ENCODE peak calls at places on chromosomes 11 and 22, in nine cellular contexts. E is ureter; O is foreskin fibroblast; K is kidney tubule cell; P is thoracic aorta; H is cerebellar cortex; L is central memory CD4-positive, alpha-beta T cell; F is breast epithelium; U is T follicular helper cell. M is an unnamed sample.

GRCh38 chr11:17528906-17529813 is 15.1 kb downstream of the USH1C start:
- DNase-seq in O (no peak), F (no peak), K (no peak), P (no peak), H (peak; percentile 18), E (no peak), L (no peak), U (no peak), M (no peak)

GRCh38 chr11:118908931-118909618 is 16.7 kb downstream of the BCL9L start:
- DNase-seq in P (no peak), U (no peak), F (peak; percentile 77), O (peak; percentile 92), E (peak; percentile 87), H (peak; percentile 91), L (no peak), K (peak; percentile 79), M (peak; percentile 61)

GRCh38 chr22:22810018-22810427 is 77.6 kb upstream of the IGLL5 start:
- DNase-seq in O (peak; percentile 68), F (no peak), K (peak; percentile 64), P (no peak), L (peak; percentile 59), H (peak; percentile 44), U (peak; percentile 72), E (no peak), M (peak; percentile 47)

GRCh38 chr11:67372232-67372992 is 986 bp downstream of the CLCF1 start:
- DNase-seq in U (no peak), E (no peak), L (no peak), K (peak; percentile 62), O (peak; percentile 40), F (no peak), P (no peak), H (no peak), M (peak; percentile 31)

GRCh38 chr11:33980896-33981295 is 70.6 kb upstream of the CAPRIN1 start:
- DNase-seq in L (no peak), E (no peak), P (no peak), U (no peak), O (no peak), K (no peak), H (no peak), F (no peak), M (no peak)

GRCh38 chr11:79564288-79564925 is 123.6 kb upstream of the TENM4 start:
- DNase-seq in P (no peak), O (no peak), L (no peak), E (no peak), H (no peak), F (no peak), K (no peak), U (no peak), M (no peak)

GRCh38 chr11:413120-414081 is 1.4 kb downstream of the SIGIRR start:
- DNase-seq in U (no peak), H (no peak), O (no peak), E (no peak), F (no peak), P (no peak), K (no peak), L (no peak), M (no peak)

GRCh38 chr11:108224908-108225786 is 2.3 kb downstream of the ATM start:
- DNase-seq in L (peak; percentile 66), P (no peak), H (no peak), F (no peak), U (no peak), O (peak; percentile 16), E (no peak), K (peak; percentile 6), M (peak; percentile 32)

GRCh38 chr11:120539681-120540369 is 28.3 kb downstream of the GRIK4 start:
- DNase-seq in P (no peak), E (no peak), H (no peak), L (no peak), K (peak; percentile 80), O (no peak), U (no peak), F (no peak), M (peak; percentile 50)

GRCh38 chr22:39176067-39176621 is 23.7 kb upstream of the CBX7 start:
- DNase-seq in F (peak; percentile 84), P (no peak), H (peak; percentile 34), E (peak; percentile 70), U (no peak), L (no peak), O (peak; percentile 81), K (peak; percentile 85), M (peak; percentile 85)

GRCh38 chr22:21642584-21643448 is 714 bp downstream of the SDF2L1 start:
- DNase-seq in K (peak; percentile 80), E (no peak), U (no peak), L (peak; percentile 52), P (no peak), H (peak; percentile 67), O (peak; percentile 76), F (no peak), M (peak; percentile 69)

GRCh38 chr11:123707606-123708205 is 33.8 kb downstream of the ZNF202 start:
- DNase-seq in L (peak; percentile 21), K (peak; percentile 58), F (no peak), E (no peak), P (no peak), U (peak; percentile 52), H (peak; percentile 85), O (peak; percentile 83), M (peak; percentile 57)

M was measured in ACHN.